ENCODE peak calls at places on chromosome 1, in five cellular contexts. P is left kidney, O is substantia nigra, M is G401, D is left ventricle myocardium inferior. U is an unnamed sample.

GRCh38 chr1:34650090-34650489 is 104.8 kb upstream of the GJB5 start:
- DNase-seq in D (no peak), O (no peak), M (no peak), P (no peak), U (no peak)

GRCh38 chr1:192513697-192514096 is 61.9 kb upstream of the RGS1 start:
- DNase-seq in M (no peak), D (no peak), P (no peak), O (no peak), U (no peak)

GRCh38 chr1:171590022-171590421 is 32.0 kb upstream of the MYOCOS start:
- DNase-seq in O (no peak), M (no peak), D (no peak), P (no peak), U (no peak)

GRCh38 chr1:247332215-247332900 is 691 bp upstream of the ZNF496 start:
- DNase-seq in O (peak), M (peak), P (peak), D (peak), U (peak)

GRCh38 chr1:43990271-43991199 is 864 bp upstream of the CCDC24 start:
- DNase-seq in M (no peak), D (no peak), O (no peak), P (peak), U (no peak)

GRCh38 chr1:145959957-145960467 is 2.2 kb upstream of the LIX1L start:
- DNase-seq in D (no peak), P (no peak), M (no peak), O (no peak), U (no peak)

GRCh38 chr1:220003015-220003414 is 43.3 kb downstream of the EPRS1 start:
- DNase-seq in O (no peak), D (no peak), P (no peak), M (no peak), U (no peak)

GRCh38 chr1:220592714-220593113 is 64.8 kb downstream of the MARK1 start:
- DNase-seq in O (no peak), P (no peak), D (no peak), M (no peak), U (no peak)

GRCh38 chr1:48661726-48662483 is 114.8 kb downstream of the BEND5 start:
- DNase-seq in P (no peak), M (no peak), D (no peak), O (no peak), U (no peak)

GRCh38 chr1:26696645-26697440 is 1.0 kb downstream of the ARID1A start:
- DNase-seq in M (no peak), P (peak), O (no peak), D (peak), U (no peak)

GRCh38 chr1:156549390-156549789 is 23.0 kb downstream of the IQGAP3 start:
- DNase-seq in M (no peak), O (no peak), D (no peak), P (peak), U (no peak)

U was measured in hippocampal formation.